ENCODE peak calls at places on chromosomes 3 and 15, in six cellular contexts. D, E, V, R, O and K are unnamed samples.

GRCh38 chr15:62390793-62391543 is 225.9 kb upstream of the C2CD4B start:
- DNase-seq in E (no peak), V (peak), R (peak), O (peak), D (no peak), K (peak)

GRCh38 chr3:19074257-19074938 is 73.9 kb upstream of the KCNH8 start:
- DNase-seq in D (no peak), V (peak), E (no peak), O (no peak), R (no peak), K (no peak)

GRCh38 chr15:29097971-29098370 is 171.7 kb downstream of the NSMCE3 start:
- DNase-seq in D (no peak), E (no peak), R (no peak), V (no peak), O (no peak), K (no peak)

GRCh38 chr3:149812165-149812605 is 830 bp upstream of the RNF13 start:
- DNase-seq in D (no peak), O (no peak), R (no peak), V (no peak), E (no peak), K (no peak)

GRCh38 chr15:40336129-40337122 is 4.3 kb downstream of the CCDC9B start:
- DNase-seq in R (peak), O (no peak), E (no peak), V (peak), D (peak), K (no peak)

GRCh38 chr15:91965501-91966180 is 112.1 kb downstream of the SLCO3A1 start:
- DNase-seq in O (no peak), R (peak), D (no peak), E (no peak), V (no peak), K (no peak)

GRCh38 chr15:100758554-100758953 is 121.1 kb upstream of the ALDH1A3 start:
- DNase-seq in R (no peak), E (no peak), D (no peak), V (no peak), O (no peak), K (peak)

GRCh38 chr3:172260381-172260780 is 187.9 kb downstream of the GHSR start:
- DNase-seq in D (no peak), O (no peak), E (no peak), R (no peak), V (no peak), K (no peak)

GRCh38 chr3:168047190-168047795 is 48.4 kb downstream of the GOLIM4 start:
- DNase-seq in R (peak), D (peak), E (no peak), V (no peak), O (no peak), K (no peak)

GRCh38 chr3:30516238-30516637 is 90.2 kb upstream of the TGFBR2 start:
- DNase-seq in O (no peak), E (no peak), D (peak), V (no peak), R (no peak), K (no peak)

GRCh38 chr3:63193647-63194046 is 84.5 kb upstream of the SYNPR start:
- DNase-seq in D (peak), E (no peak), V (no peak), R (peak), O (no peak), K (no peak)

GRCh38 chr3:42996633-42997075 is 17.5 kb downstream of the GASK1A start:
- DNase-seq in R (no peak), D (no peak), V (no peak), E (no peak), O (no peak), K (no peak)

GRCh38 chr3:141279074-141279945 is 47.7 kb downstream of the PXYLP1 start:
- DNase-seq in D (peak), R (peak), O (no peak), V (no peak), E (no peak), K (no peak)

GRCh38 chr15:88219623-88220022 is 36.9 kb downstream of the NTRK3 start:
- DNase-seq in R (no peak), E (no peak), V (no peak), D (no peak), O (no peak), K (no peak)

GRCh38 chr3:123386477-123387040 is 62.3 kb downstream of the ADCY5 start:
- DNase-seq in O (no peak), R (no peak), D (no peak), V (no peak), E (no peak), K (no peak)

GRCh38 chr15:39360417-39360816 is 220.5 kb upstream of the THBS1 start:
- DNase-seq in V (no peak), E (no peak), D (no peak), R (no peak), O (no peak), K (no peak)

GRCh38 chr15:33148129-33148850 is 46.2 kb downstream of the FMN1 start:
- DNase-seq in E (no peak), R (no peak), O (no peak), D (no peak), V (no peak), K (no peak)

GRCh38 chr3:41093476-41093875 is 105.8 kb upstream of the CTNNB1 start:
- DNase-seq in E (no peak), O (no peak), V (no peak), R (no peak), D (no peak), K (no peak)

GRCh38 chr3:192444096-192444790 is 283.1 kb downstream of the FGF12 start:
- DNase-seq in E (peak), V (peak), O (no peak), R (peak), D (peak), K (peak)

GRCh38 chr15:74540135-74540760 is 772 bp upstream of the ARID3B start:
- DNase-seq in D (no peak), R (peak), O (no peak), E (no peak), V (no peak), K (no peak)